ENCODE peak calls at places on chromosomes 16 and 17, in eight cellular contexts. H, T, O, J, F, Y, P and L are unnamed samples.

GRCh38 chr17:44556114-44556853 is 1.0 kb upstream of the FZD2 start:
- DNase-seq in F (no peak), Y (peak), J (peak), O (peak), T (peak), H (no peak), P (no peak), L (peak)

GRCh38 chr17:19610879-19611278 is 37.7 kb upstream of the ALDH3A2 start:
- DNase-seq in T (no peak), F (no peak), J (no peak), Y (no peak), P (no peak), H (no peak), O (no peak), L (no peak)

GRCh38 chr16:48447940-48448536 is 62.8 kb upstream of the SIAH1 start:
- DNase-seq in P (no peak), T (no peak), Y (no peak), H (no peak), J (no peak), O (no peak), F (no peak), L (no peak)

GRCh38 chr17:74601944-74602572 is 10.0 kb upstream of the CD300LD start:
- DNase-seq in P (no peak), H (no peak), J (peak), Y (peak), F (no peak), T (peak), O (peak), L (peak)

GRCh38 chr16:87966685-87967185 is 15.5 kb downstream of the BANP start:
- DNase-seq in P (no peak), J (no peak), H (no peak), T (no peak), O (no peak), Y (no peak), F (no peak), L (no peak)

GRCh38 chr17:28570716-28571254 is 539 bp downstream of the PIGS start:
- DNase-seq in T (peak), J (peak), P (no peak), F (no peak), Y (peak), H (peak), O (no peak), L (no peak)

GRCh38 chr16:69329369-69330285 is 761 bp downstream of the PDF start:
- DNase-seq in T (peak), Y (no peak), O (peak), P (no peak), J (peak), H (no peak), F (no peak), L (peak)

GRCh38 chr16:46638947-46639925 is 18.1 kb upstream of the SHCBP1 start:
- DNase-seq in F (no peak), Y (no peak), O (no peak), J (peak), H (no peak), P (no peak), T (no peak), L (no peak)

GRCh38 chr16:24514096-24514495 is 25.3 kb upstream of the RBBP6 start:
- DNase-seq in O (no peak), T (no peak), P (no peak), Y (no peak), F (no peak), J (no peak), H (no peak), L (no peak)

GRCh38 chr16:71762186-71762585 is 37.7 kb upstream of the PHLPP2 start:
- DNase-seq in T (no peak), F (no peak), H (no peak), J (peak), Y (no peak), O (no peak), P (no peak), L (no peak)

GRCh38 chr17:76727745-76728456 is 1.3 kb downstream of the METTL23 start:
- DNase-seq in J (peak), F (no peak), T (peak), O (no peak), P (no peak), H (no peak), Y (no peak), L (no peak)

GRCh38 chr17:31754239-31754945 is 104.7 kb downstream of the COPRS start:
- DNase-seq in H (no peak), O (no peak), F (no peak), T (no peak), J (peak), P (no peak), Y (no peak), L (peak)

GRCh38 chr17:70100983-70101382 is 26.0 kb downstream of the KCNJ16 start:
- DNase-seq in Y (no peak), J (peak), H (no peak), F (no peak), O (no peak), T (no peak), P (no peak), L (peak)